ENCODE peak calls at places on chromosomes 4 and X, in seven cellular contexts. W is osteoblast, X is mammary epithelial cell, F is right lobe of liver, J is gastrocnemius medialis, S is K562, V is pancreas. Q is an unnamed sample.

GRCh38 chrX:139881572-139881971 is 51.3 kb downstream of the ATP11C start:
- DNase-seq in W (no peak), X (no peak), F (no peak), J (no peak), S (no peak), V (no peak), Q (no peak)

GRCh38 chrX:40152706-40153334 is 55.1 kb upstream of the BCOR start:
- DNase-seq in W (peak), X (no peak), F (peak), J (no peak), S (no peak), V (peak), Q (peak)

GRCh38 chr4:179595671-179596410 is 2153.6 kb upstream of the AGA start:
- DNase-seq in W (no peak), X (no peak), F (no peak), J (no peak), S (no peak), V (no peak), Q (no peak)

GRCh38 chr4:25925486-25926201 is 11.6 kb downstream of the SMIM20 start:
- DNase-seq in W (peak), X (peak), F (no peak), J (no peak), S (peak), V (no peak), Q (peak)

GRCh38 chr4:89724716-89725115 is 112.2 kb downstream of the SNCA start:
- DNase-seq in W (no peak), X (peak), F (no peak), J (no peak), S (no peak), V (no peak), Q (no peak)

GRCh38 chrX:24475480-24475879 is 10.4 kb downstream of the PDK3 start:
- DNase-seq in W (no peak), X (no peak), F (no peak), J (no peak), S (no peak), V (no peak), Q (no peak)

GRCh38 chr4:139392797-139393196 is 61.1 kb upstream of the RAB33B start:
- DNase-seq in W (no peak), X (peak), F (no peak), J (no peak), S (no peak), V (no peak), Q (no peak)

GRCh38 chr4:109323348-109323747 is 20.9 kb upstream of the COL25A1 start:
- DNase-seq in W (no peak), X (no peak), F (no peak), J (no peak), S (no peak), V (no peak), Q (no peak)

GRCh38 chr4:163523791-163524365 is 29.4 kb downstream of the TMA16 start:
- DNase-seq in W (peak), X (no peak), F (no peak), J (no peak), S (no peak), V (no peak), Q (no peak)

GRCh38 chr4:156762851-156763250 is 208.7 kb downstream of the PDGFC start:
- DNase-seq in W (no peak), X (no peak), F (no peak), J (no peak), S (no peak), V (no peak), Q (peak)

GRCh38 chr4:4247711-4248035 is 350 bp downstream of the TMEM128 start:
- DNase-seq in W (no peak), X (no peak), F (no peak), J (no peak), S (no peak), V (no peak), Q (no peak)

GRCh38 chr4:81504685-81505598 is 33.2 kb upstream of the RASGEF1B start:
- DNase-seq in W (no peak), X (no peak), F (peak), J (peak), S (no peak), V (no peak), Q (peak)

GRCh38 chr4:184265566-184266351 is 48.1 kb upstream of the ENPP6 start:
- DNase-seq in W (no peak), X (peak), F (no peak), J (no peak), S (peak), V (no peak), Q (no peak)

GRCh38 chr4:162506253-162506652 is 342.5 kb upstream of the FSTL5 start:
- DNase-seq in W (no peak), X (no peak), F (no peak), J (no peak), S (no peak), V (no peak), Q (no peak)

GRCh38 chrX:123920065-123920785 is 41.3 kb upstream of the STAG2 start:
- DNase-seq in W (peak), X (peak), F (no peak), J (no peak), S (no peak), V (no peak), Q (no peak)

GRCh38 chr4:129344058-129344457 is 248.1 kb downstream of the C4orf33 start:
- DNase-seq in W (peak), X (peak), F (no peak), J (no peak), S (peak), V (no peak), Q (peak)

GRCh38 chr4:186676531-186677158 is 47.0 kb downstream of the FAT1 start:
- DNase-seq in W (no peak), X (peak), F (no peak), J (no peak), S (no peak), V (no peak), Q (no peak)

GRCh38 chrX:16033336-16033735 is 90.0 kb upstream of the GRPR start:
- DNase-seq in W (no peak), X (no peak), F (no peak), J (no peak), S (no peak), V (no peak), Q (no peak)

GRCh38 chr4:108029321-108029720 is 39.6 kb downstream of the HADH start:
- DNase-seq in W (peak), X (no peak), F (no peak), J (no peak), S (no peak), V (no peak), Q (no peak)

GRCh38 chr4:6200011-6200921 is at the start of gene JAKMIP1:
- DNase-seq in W (peak), X (peak), F (peak), J (peak), S (peak), V (peak), Q (peak)

GRCh38 chrX:12984629-12985303 is 9.9 kb downstream of the TMSB4X start:
- DNase-seq in W (peak), X (peak), F (no peak), J (no peak), S (peak), V (peak), Q (no peak)

GRCh38 chrX:71102292-71102691 is 4.2 kb downstream of the CXorf65 start:
- DNase-seq in W (no peak), X (no peak), F (no peak), J (no peak), S (no peak), V (no peak), Q (no peak)

GRCh38 chr4:101597204-101597603 is 193.3 kb upstream of the BANK1 start:
- DNase-seq in W (no peak), X (no peak), F (no peak), J (no peak), S (no peak), V (no peak), Q (peak)

GRCh38 chr4:15654556-15655222 is 468 bp downstream of the FBXL5 start:
- DNase-seq in W (peak), X (peak), F (peak), J (peak), S (no peak), V (peak), Q (peak)

GRCh38 chr4:52712172-52712990 is 38.8 kb downstream of the ERVMER34-1 start:
- DNase-seq in W (peak), X (peak), F (peak), J (peak), S (peak), V (peak), Q (no peak)

GRCh38 chr4:52824603-52825310 is 37.4 kb upstream of the RASL11B start:
- DNase-seq in W (no peak), X (no peak), F (no peak), J (peak), S (no peak), V (peak), Q (no peak)

GRCh38 chrX:100615015-100615414 is 21.6 kb downstream of the TSPAN6 start:
- DNase-seq in W (peak), X (peak), F (peak), J (no peak), S (no peak), V (peak), Q (no peak)

GRCh38 chr4:40357738-40358137 is 22.6 kb downstream of the CHRNA9 start:
- DNase-seq in W (no peak), X (no peak), F (no peak), J (no peak), S (no peak), V (no peak), Q (no peak)

GRCh38 chr4:52552778-52553177 is 106.3 kb downstream of the USP46 start:
- DNase-seq in W (no peak), X (peak), F (no peak), J (no peak), S (no peak), V (no peak), Q (no peak)

GRCh38 chrX:65894138-65894537 is 145.7 kb downstream of the VSIG4 start:
- DNase-seq in W (no peak), X (no peak), F (no peak), J (no peak), S (no peak), V (no peak), Q (no peak)

GRCh38 chr4:26330186-26330787 is 9.5 kb downstream of the RBPJ start:
- DNase-seq in W (peak), X (peak), F (no peak), J (no peak), S (peak), V (no peak), Q (no peak)

GRCh38 chr4:113289736-113290135 is 240.3 kb downstream of the ANK2 start:
- DNase-seq in W (no peak), X (no peak), F (no peak), J (no peak), S (no peak), V (no peak), Q (no peak)

GRCh38 chr4:171622729-171623128 is 190.5 kb upstream of the GALNTL6 start:
- DNase-seq in W (no peak), X (no peak), F (no peak), J (no peak), S (no peak), V (no peak), Q (no peak)

GRCh38 chr4:102620697-102621497 is 119.7 kb downstream of the NFKB1 start:
- DNase-seq in W (peak), X (peak), F (peak), J (no peak), S (peak), V (peak), Q (peak)
- H3K27ac ChIP-seq in W (peak), X (peak), F (peak), J (peak), S (no peak), V (peak), Q (no peak)

GRCh38 chr4:64272432-64272831 is 136.8 kb downstream of the TECRL start:
- DNase-seq in W (no peak), X (no peak), F (no peak), J (no peak), S (no peak), V (no peak), Q (no peak)

GRCh38 chr4:64266263-64266662 is 143.0 kb downstream of the TECRL start:
- DNase-seq in W (no peak), X (no peak), F (no peak), J (no peak), S (no peak), V (no peak), Q (no peak)

GRCh38 chr4:64271601-64272081 is 137.6 kb downstream of the TECRL start:
- DNase-seq in W (peak), X (peak), F (no peak), J (no peak), S (no peak), V (no peak), Q (no peak)
- H3K4me3 ChIP-seq in W (no peak), X (peak), F (no peak), J (peak), S (no peak), V (no peak), Q (no peak)

GRCh38 chrX:49233176-49233575 is at the start of gene CACNA1F:
- DNase-seq in W (peak), X (no peak), F (no peak), J (no peak), S (no peak), V (no peak), Q (peak)

GRCh38 chrX:49231333-49232000 is 1.7 kb downstream of the CACNA1F start:
- DNase-seq in W (peak), X (no peak), F (no peak), J (no peak), S (no peak), V (no peak), Q (no peak)

GRCh38 chrX:49232525-49232924 is 615 bp downstream of the CACNA1F start:
- DNase-seq in W (no peak), X (no peak), F (no peak), J (no peak), S (no peak), V (no peak), Q (no peak)

GRCh38 chrX:49228185-49228584 is 5.0 kb downstream of the CACNA1F start:
- DNase-seq in W (no peak), X (no peak), F (no peak), J (no peak), S (no peak), V (no peak), Q (no peak)

DNA sequence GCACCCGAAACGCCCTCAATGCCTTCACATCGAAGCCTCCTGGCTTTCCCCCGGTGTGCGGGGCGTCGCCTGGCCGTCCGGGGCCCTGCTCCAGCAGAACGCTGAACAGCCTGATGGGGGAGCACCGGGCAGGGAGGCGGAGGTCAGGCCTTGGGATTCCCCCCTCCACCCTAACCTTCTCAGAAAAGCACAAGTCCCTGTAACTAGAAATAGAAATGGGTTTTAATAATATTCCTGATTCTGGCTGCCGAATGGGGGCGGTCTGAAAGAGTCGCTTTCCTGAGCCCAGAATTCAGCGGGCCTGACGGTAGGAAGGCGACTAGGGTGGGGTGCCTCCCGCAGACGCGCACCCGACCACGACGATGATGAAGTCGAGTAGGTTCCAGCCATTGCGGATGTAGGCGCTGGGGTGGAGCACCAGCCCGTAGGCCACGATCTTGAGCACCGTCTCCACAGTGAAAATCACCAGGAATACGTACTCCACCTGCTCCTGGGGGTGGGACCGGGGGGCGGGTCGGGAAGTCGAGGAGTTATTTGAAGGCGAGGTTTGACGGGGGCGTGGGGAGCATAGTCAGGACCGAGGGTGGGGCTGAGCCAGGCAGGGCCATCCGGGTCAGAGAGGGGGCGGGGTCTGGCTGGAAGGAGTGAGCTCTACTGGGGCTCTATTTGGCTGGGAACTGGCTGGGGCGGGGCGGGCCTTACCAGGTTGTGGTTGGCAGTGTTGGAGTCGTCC is 2.5 kb downstream of the CACNA1F start:
- DNase-seq in W (peak), X (no peak), F (peak), J (peak), S (peak), V (peak), Q (no peak)
- TF ChIP-seq CTCF in W (no peak), X (no peak), F (no peak), J (no peak), S (peak), V (no peak), Q (no peak)

GRCh38 chr4:153495480-153496206 is 29.5 kb downstream of the TMEM131L start:
- DNase-seq in W (peak), X (peak), F (no peak), J (no peak), S (no peak), V (no peak), Q (no peak)
- H3K27ac ChIP-seq in W (no peak), X (peak), F (no peak), J (peak), S (no peak), V (no peak), Q (no peak)

DNA sequence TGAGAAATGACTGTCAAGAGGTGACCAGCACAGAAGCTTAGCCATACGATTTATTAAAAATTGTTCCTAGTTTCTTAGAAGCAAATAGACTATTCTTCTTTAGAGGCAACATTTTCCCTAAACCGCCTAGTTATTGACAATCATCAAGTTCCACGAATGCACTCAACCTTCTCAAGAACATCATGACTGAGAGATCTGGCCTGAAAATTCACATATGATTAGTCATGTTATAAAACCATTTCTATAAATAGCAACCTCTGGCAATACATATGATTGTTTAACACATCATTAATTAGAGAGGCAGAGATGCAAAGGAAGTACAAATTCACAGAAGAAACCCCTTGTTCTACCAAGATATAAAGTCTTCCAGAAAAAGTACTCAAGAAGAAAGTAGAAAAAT is 6.7 kb downstream of the NUP62CL start:
- DNase-seq in W (no peak), X (no peak), F (no peak), J (no peak), S (no peak), V (no peak), Q (no peak)
- H3K4me3 ChIP-seq in W (no peak), X (no peak), F (no peak), J (no peak), S (no peak), V (no peak), Q (no peak)

GRCh38 chr4:8744083-8744805 is 127.4 kb downstream of the HMX1 start:
- DNase-seq in W (peak), X (no peak), F (peak), J (no peak), S (peak), V (no peak), Q (peak)
- TF ChIP-seq CTCF in W (no peak), X (no peak), F (no peak), J (no peak), S (no peak), V (no peak), Q (peak)

GRCh38 chr4:83599183-83599582 is 63.3 kb downstream of the GPAT3 start:
- DNase-seq in W (no peak), X (peak), F (no peak), J (no peak), S (peak), V (no peak), Q (no peak)
- H3K27ac ChIP-seq in W (no peak), X (no peak), F (no peak), J (no peak), S (no peak), V (no peak), Q (no peak)

GRCh38 chr4:174874898-174875297 is 43.3 kb upstream of the ADAM29 start:
- DNase-seq in W (peak), X (no peak), F (no peak), J (no peak), S (no peak), V (no peak), Q (no peak)

GRCh38 chr4:174871407-174871806 is 42.4 kb upstream of the GLRA3 start:
- DNase-seq in W (no peak), X (no peak), F (no peak), J (no peak), S (no peak), V (no peak), Q (no peak)

GRCh38 chr4:174870311-174870710 is 41.3 kb upstream of the GLRA3 start:
- DNase-seq in W (no peak), X (no peak), F (no peak), J (no peak), S (no peak), V (no peak), Q (no peak)

GRCh38 chr4:174869334-174869733 is 40.3 kb upstream of the GLRA3 start:
- DNase-seq in W (no peak), X (no peak), F (no peak), J (no peak), S (no peak), V (no peak), Q (no peak)

DNA sequence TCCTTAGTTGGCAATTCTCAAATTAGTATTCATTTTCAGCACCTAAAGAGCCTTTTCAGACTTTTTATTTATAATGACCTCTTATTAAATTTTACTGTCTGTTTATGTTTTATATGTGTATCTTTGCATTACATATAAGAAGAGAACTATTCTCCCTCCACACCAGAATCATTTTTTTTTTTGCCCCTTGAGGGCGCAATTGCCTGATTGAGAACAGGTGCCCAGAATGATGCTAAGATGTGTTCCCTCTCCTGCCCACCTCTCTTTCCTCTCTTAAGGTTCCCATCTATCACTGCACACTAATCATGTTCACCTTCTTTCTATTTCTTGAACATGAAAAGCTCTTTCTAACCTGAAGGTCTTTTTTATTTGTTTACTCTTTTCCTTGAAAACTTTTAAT is 44.2 kb upstream of the ADAM29 start:
- DNase-seq in W (no peak), X (no peak), F (no peak), J (no peak), S (peak), V (no peak), Q (peak)
- H3K4me3 ChIP-seq in W (no peak), X (no peak), F (no peak), J (no peak), S (no peak), V (no peak), Q (no peak)

GRCh38 chr4:189974056-189974455 is 33.4 kb downstream of the FRG1 start:
- DNase-seq in W (no peak), X (no peak), F (no peak), J (no peak), S (peak), V (no peak), Q (no peak)
- TF ChIP-seq CTCF in W (peak), X (peak), F (no peak), J (no peak), S (peak), V (no peak), Q (peak)